ENCODE peak calls at places on chromosomes 4 and X, in five cellular contexts. A is K562, X is cardiac muscle cell, C is endothelial cell of umbilical vein, V is ascending aorta. W is an unnamed sample.

GRCh38 chr4:133775469-133775868 is 426.1 kb downstream of the PABPC4L start:
- DNase-seq in V (no peak), A (no peak), X (no peak), C (no peak), W (no peak)

GRCh38 chr4:48742412-48742811 is 37.7 kb downstream of the FRYL start:
- DNase-seq in X (no peak), C (peak; percentile 43), A (no peak), V (no peak), W (peak; percentile 22)

GRCh38 chrX:66489339-66489738 is 149.5 kb downstream of the EDA2R start:
- DNase-seq in X (no peak), V (no peak), A (peak; percentile 3), C (no peak), W (no peak)

GRCh38 chr4:129064717-129065116 is 28.6 kb downstream of the SCLT1 start:
- DNase-seq in A (no peak), X (peak; percentile 58), C (no peak), V (no peak), W (peak; percentile 73)

GRCh38 chr4:83438719-83439118 is 16.9 kb downstream of the HELQ start:
- DNase-seq in C (no peak), V (no peak), X (no peak), A (no peak), W (no peak)

GRCh38 chr4:148056879-148057278 is 325.0 kb downstream of the ARHGAP10 start:
- DNase-seq in C (peak; percentile 25), V (peak; percentile 31), X (peak; percentile 68), A (peak; percentile 42), W (peak; percentile 72)

GRCh38 chr4:87060957-87061356 is 126.1 kb downstream of the AFF1 start:
- DNase-seq in C (no peak), X (no peak), V (no peak), A (no peak), W (peak; percentile 93)

GRCh38 chrX:111167334-111167733 is 71.3 kb downstream of the PAK3 start:
- DNase-seq in X (no peak), V (no peak), C (no peak), A (no peak), W (no peak)

GRCh38 chr4:142909908-142910307 is 63.8 kb upstream of the INPP4B start:
- DNase-seq in X (no peak), A (no peak), V (no peak), C (no peak), W (no peak)

GRCh38 chr4:154549894-154550790 is at the start of gene PLRG1:
- DNase-seq in A (peak; percentile 98), V (peak; percentile 84), C (peak; percentile 96), X (peak; percentile 96), W (peak; percentile 73)

GRCh38 chrX:2463973-2464676 is 36.7 kb downstream of the DHRSX start:
- DNase-seq in V (no peak), X (no peak), A (peak; percentile 93), C (no peak), W (peak; percentile 33)

GRCh38 chrX:151359931-151360871 is 36.8 kb upstream of the VMA21 start:
- DNase-seq in C (peak; percentile 12), V (no peak), X (peak; percentile 10), A (peak; percentile 29), W (no peak)

GRCh38 chr4:119300388-119301131 is 21.4 kb downstream of the FABP2 start:
- DNase-seq in C (peak; percentile 89), V (peak; percentile 77), A (peak; percentile 94), X (peak; percentile 96), W (peak; percentile 81)

GRCh38 chrX:46574941-46575381 is 1.4 kb downstream of the CHST7 start:
- DNase-seq in A (no peak), C (peak; percentile 26), V (no peak), X (peak; percentile 29), W (no peak)

GRCh38 chrX:135389717-135390116 is 32.0 kb upstream of the SMIM10L2A start:
- DNase-seq in A (no peak), C (no peak), X (no peak), V (no peak), W (no peak)

GRCh38 chrX:110316351-110317078 is 1.4 kb downstream of the AMMECR1 start:
- DNase-seq in A (peak; percentile 38), C (peak; percentile 40), V (no peak), X (peak; percentile 22), W (no peak)

GRCh38 chrX:151359341-151359740 is 37.7 kb upstream of the VMA21 start:
- DNase-seq in A (no peak), V (no peak), C (no peak), X (no peak), W (no peak)

GRCh38 chrX:44945736-44946135 is 72.7 kb downstream of the KDM6A start:
- DNase-seq in C (no peak), X (no peak), A (peak; percentile 12), V (no peak), W (no peak)

GRCh38 chr4:176981551-176981950 is 188.8 kb upstream of the VEGFC start:
- DNase-seq in A (no peak), X (peak; percentile 89), C (no peak), V (no peak), W (no peak)

GRCh38 chr4:87824352-87824751 is 8.4 kb upstream of the MEPE start:
- DNase-seq in X (no peak), C (no peak), V (no peak), A (no peak), W (no peak)

GRCh38 chr4:55184600-55185523 is 59.5 kb upstream of the KDR start:
- DNase-seq in X (peak; percentile 82), V (no peak), A (peak; percentile 62), C (no peak), W (peak; percentile 60)

GRCh38 chr4:145287351-145287750 is 107.0 kb upstream of the OTUD4 start:
- DNase-seq in X (no peak), A (no peak), C (no peak), V (no peak), W (no peak)

GRCh38 chr4:168744021-168744420 is 247.2 kb downstream of the PALLD start:
- DNase-seq in V (no peak), A (no peak), C (peak; percentile 27), X (no peak), W (no peak)

GRCh38 chr4:19038231-19038630 is 1016.7 kb upstream of the LCORL start:
- DNase-seq in V (no peak), C (no peak), X (no peak), A (no peak), W (no peak)

GRCh38 chrX:103215037-103215767 is at the start of gene BEX4:
- DNase-seq in X (peak; percentile 77), C (peak; percentile 64), V (peak; percentile 33), A (peak; percentile 93), W (peak; percentile 43)

GRCh38 chr4:106522839-106523238 is 154.3 kb upstream of the GIMD1 start:
- DNase-seq in C (peak; percentile 13), V (no peak), A (no peak), X (no peak), W (no peak)

GRCh38 chrX:119516157-119516702 is 48.0 kb downstream of the SLC25A5 start:
- DNase-seq in C (peak; percentile 67), V (no peak), A (peak; percentile 76), X (peak; percentile 78), W (peak; percentile 18)

GRCh38 chrX:154526901-154527675 is 11.1 kb upstream of the FAM3A start:
- DNase-seq in C (peak; percentile 71), V (no peak), A (peak; percentile 86), X (peak; percentile 84), W (peak; percentile 58)

GRCh38 chrX:94288325-94288724 is 614.3 kb downstream of the FAM133A start:
- DNase-seq in X (no peak), C (no peak), A (no peak), V (no peak), W (no peak)
- H3K27ac ChIP-seq in X (no peak overlapping the region), C (no peak overlapping the region), A (no peak overlapping the region), V (no peak overlapping the region), W (no peak overlapping the region)

GRCh38 chr4:7753931-7754465 is 185.7 kb downstream of the AFAP1 start:
- DNase-seq in C (no peak), X (no peak), A (peak; percentile 33), V (no peak), W (no peak)

GRCh38 chr4:7750508-7750907 is 189.2 kb downstream of the AFAP1 start:
- DNase-seq in V (no peak), C (no peak), A (no peak), X (no peak), W (no peak)

GRCh38 chr4:7752649-7753048 is 187.0 kb downstream of the AFAP1 start:
- DNase-seq in C (no peak), A (peak; percentile 20), X (no peak), V (no peak), W (no peak)

GRCh38 chr4:7753271-7753670 is 186.4 kb downstream of the AFAP1 start:
- DNase-seq in C (no peak), X (no peak), V (no peak), A (no peak), W (peak; percentile 34)

DNA sequence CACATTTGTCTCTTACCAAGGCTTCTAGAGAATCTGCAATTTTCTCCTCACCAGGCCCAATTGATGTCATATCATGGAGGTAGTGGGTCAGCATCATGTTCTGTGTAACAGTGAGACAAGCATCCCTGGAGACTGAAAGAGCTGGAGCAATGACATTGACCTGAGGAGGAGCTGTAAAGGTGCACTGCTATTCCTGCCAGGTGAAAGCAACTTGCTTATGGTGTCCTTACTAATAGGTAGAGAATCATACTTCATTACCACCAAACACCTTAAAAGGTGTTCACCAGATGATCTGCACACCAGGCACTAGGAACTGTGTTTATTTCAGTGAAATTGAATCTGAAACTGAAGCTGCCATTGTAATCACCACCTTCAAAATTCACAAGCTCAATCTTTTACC is 188.7 kb downstream of the AFAP1 start:
- DNase-seq in A (no peak), V (no peak), C (no peak), X (no peak), W (no peak)
- TF ChIP-seq CTCF in A (no peak), V (no peak), C (no peak), X (no peak), W (no peak)

DNA sequence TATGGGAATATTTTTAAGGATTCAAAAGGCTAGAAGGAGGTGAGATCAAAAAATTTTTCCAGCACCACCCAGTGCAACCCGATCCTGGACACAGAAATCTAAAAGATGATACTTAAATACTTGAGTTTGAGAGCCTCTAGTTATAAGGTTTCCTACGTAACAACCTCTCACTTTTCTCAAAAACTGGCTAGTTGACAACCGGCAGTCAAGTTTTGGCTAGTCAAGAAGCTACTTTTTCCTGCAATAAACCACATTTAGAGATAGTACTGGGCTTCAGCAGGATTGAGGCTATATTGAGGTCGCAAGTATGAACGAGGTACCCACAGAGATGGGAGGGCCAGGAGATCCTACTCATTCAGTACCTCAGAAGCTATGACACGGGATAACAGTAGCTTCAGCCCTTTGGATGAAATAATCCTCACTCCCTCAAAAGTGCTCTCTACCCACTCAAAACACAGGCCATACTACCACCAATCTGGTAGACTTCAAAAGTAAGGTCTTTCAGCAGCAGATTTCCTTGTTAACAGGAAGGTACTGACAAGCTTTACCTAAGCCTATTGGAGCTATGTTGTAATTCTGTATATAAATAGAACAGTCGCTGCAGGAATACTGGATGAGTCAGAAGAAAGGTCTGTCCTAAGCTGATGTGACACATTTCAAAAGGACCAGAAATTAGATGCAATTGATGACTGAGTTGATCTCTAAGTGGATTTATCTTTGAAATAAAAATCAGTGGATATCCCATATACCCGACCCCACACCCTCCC is 1.5 kb upstream of the TSPAN5 start:
- DNase-seq in C (peak; percentile 46), V (no peak), A (no peak), X (peak; percentile 41), W (peak; percentile 68)
- H3K27ac ChIP-seq in C (no peak overlapping the region), V (peak overlapping the region; percentile 83), A (no peak overlapping the region), X (no peak overlapping the region), W (no peak overlapping the region)

DNA sequence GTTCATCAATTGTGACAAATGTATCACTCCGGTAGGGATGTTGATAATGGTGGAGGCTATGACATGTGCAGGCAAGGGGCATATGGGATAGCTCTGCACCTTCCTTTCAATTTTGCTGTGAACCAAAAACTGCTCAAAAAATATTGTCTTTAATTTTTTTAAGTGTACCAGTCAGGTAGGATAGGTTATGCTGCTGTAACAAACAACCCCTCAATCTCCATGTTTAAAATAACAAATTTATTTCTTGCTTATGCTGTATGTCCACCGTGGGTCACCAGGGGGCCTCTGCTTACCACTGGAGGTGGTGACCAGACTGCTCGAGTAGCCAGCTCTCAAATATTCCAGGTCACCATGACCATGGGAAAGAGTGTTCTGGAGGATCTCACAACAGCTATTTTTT is 23.4 kb upstream of the MSX1 start:
- DNase-seq in A (no peak), C (no peak), V (no peak), X (no peak), W (no peak)
- TF ChIP-seq CTCF in A (no peak), C (no peak), V (no peak), X (no peak), W (no peak)

W was measured in astrocyte.